ENCODE peak calls at places on chromosomes 11 and 22, in ten cellular contexts. N is IMR-90; G is stimulated activated CD4-positive, alpha-beta T cell treated with anti-CD3 and anti-CD28 coated beads, Interleukin-12 subunit alpha, Interleukin-12 subunit beta, amount 100 ng/mL, for 4 hours; R is glutamatergic neuron; L is activated CD4-positive, alpha-beta T cell treated with anti-CD3 and anti-CD28 coated beads for 24 hours; H is substantia nigra; Z is GM23338; Q is fibroblast of pulmonary artery; E is AG08396; I is NCI-H1092 treated with DMSO at 0.1 percent for 48 hours. J is an unnamed sample.

GRCh38 chr11:17012712-17013547 is 1.3 kb downstream of the PLEKHA7 start:
- DNase-seq in H (peak), N (peak), G (no peak), I (no peak), L (no peak), E (peak), Q (peak), R (peak), Z (peak), J (peak)

GRCh38 chr11:118572914-118573550 is 823 bp downstream of the ARCN1 start:
- DNase-seq in G (no peak), N (peak), R (no peak), Z (peak), E (peak), L (no peak), H (no peak), Q (peak), I (peak), J (peak)

GRCh38 chr11:3914807-3915206 is 59.3 kb downstream of the STIM1 start:
- DNase-seq in I (no peak), G (no peak), Z (no peak), Q (peak), H (no peak), L (no peak), R (no peak), N (no peak), E (no peak), J (peak)

GRCh38 chr22:49079027-49079725 is 748.5 kb downstream of the BRD1 start:
- DNase-seq in R (no peak), Z (no peak), E (no peak), L (no peak), Q (no peak), G (no peak), I (no peak), H (no peak), N (no peak), J (no peak)

GRCh38 chr11:73797457-73797856 is 9.8 kb downstream of the MRPL48 start:
- DNase-seq in N (no peak), I (peak), L (no peak), E (no peak), Q (no peak), G (no peak), R (no peak), H (peak), Z (no peak), J (no peak)

GRCh38 chr22:47333625-47334024 is 571.2 kb downstream of the TBC1D22A start:
- DNase-seq in E (peak), Z (no peak), H (no peak), L (no peak), G (no peak), N (peak), R (no peak), Q (peak), I (peak), J (peak)

GRCh38 chr11:32090774-32091370 is at the start of gene RCN1:
- DNase-seq in E (peak), Z (peak), N (peak), H (peak), L (peak), G (peak), R (peak), I (peak), Q (peak), J (peak)

GRCh38 chr11:129141748-129142475 is 50.2 kb downstream of the ARHGAP32 start:
- DNase-seq in G (no peak), I (no peak), L (no peak), Z (no peak), E (no peak), R (no peak), N (no peak), H (no peak), Q (peak), J (no peak)

GRCh38 chr11:27281276-27281675 is 81.7 kb downstream of the CCDC34 start:
- DNase-seq in L (no peak), Z (no peak), E (no peak), R (no peak), H (no peak), N (no peak), Q (no peak), I (no peak), G (no peak), J (no peak)

GRCh38 chr11:14860511-14860910 is 31.5 kb downstream of the CYP2R1 start:
- DNase-seq in L (no peak), G (no peak), Q (no peak), Z (no peak), E (no peak), I (no peak), R (no peak), H (no peak), N (no peak), J (no peak)

GRCh38 chr11:74707602-74708510 is 23.4 kb downstream of the CHRDL2 start:
- DNase-seq in Z (no peak), H (no peak), N (no peak), R (no peak), L (no peak), E (no peak), Q (no peak), G (no peak), I (no peak), J (no peak)

GRCh38 chr11:45482331-45482730 is 183.1 kb downstream of the CHST1 start:
- DNase-seq in L (no peak), I (no peak), N (no peak), R (no peak), H (no peak), G (no peak), Z (no peak), E (no peak), Q (no peak), J (no peak)

GRCh38 chr11:120388261-120388660 is 52.0 kb downstream of the ARHGEF12 start:
- DNase-seq in Q (no peak), E (no peak), R (no peak), I (no peak), H (no peak), G (no peak), Z (no peak), L (no peak), N (no peak), J (no peak)

GRCh38 chr11:9753031-9753430 is 89.2 kb downstream of the SWAP70 start:
- DNase-seq in L (no peak), N (peak), R (no peak), Q (peak), Z (no peak), H (no peak), G (no peak), I (no peak), E (peak), J (peak)

GRCh38 chr11:126397016-126397415 is 41.5 kb downstream of the ST3GAL4 start:
- DNase-seq in H (no peak), L (no peak), Z (no peak), G (no peak), Q (no peak), N (no peak), I (no peak), R (no peak), E (no peak), J (no peak)

GRCh38 chr11:62193954-62194353 is 3.9 kb downstream of the SCGB1D1 start:
- DNase-seq in R (no peak), N (no peak), E (no peak), I (no peak), L (no peak), G (no peak), H (no peak), Q (peak), Z (peak), J (peak)

GRCh38 chr11:121152764-121153163 is 51.7 kb downstream of the TECTA start:
- DNase-seq in L (no peak), H (no peak), Q (no peak), G (no peak), E (no peak), I (no peak), N (no peak), R (no peak), Z (no peak), J (no peak)

J was measured in lung microvascular endothelial cell.